ENCODE peak calls at places on chromosomes 2 and 18, in ten cellular contexts. L is NCI-H446 treated with DMSO at 0.1 percent for 48 hours; B is SJCRH30; Z is mesenteric fat pad; K is activated T-cell treated with anti-CD3 and anti-CD28 coated beads for 1 hour; R is ELF-1; T is HEK293T; E is stimulated activated naive CD4-positive, alpha-beta T cell; X is thoracic aorta; D is activated CD4-positive, alpha-beta T cell treated with anti-CD3 and anti-CD28 coated beads for 24 hours. M is an unnamed sample.

GRCh38 chr2:235527806-235528480 is 34.1 kb downstream of the AGAP1 start:
- DNase-seq in L (no peak), B (no peak), Z (no peak), K (no peak), R (no peak), T (no peak), E (no peak), X (no peak), D (no peak), M (no peak)

GRCh38 chr2:216555274-216555673 is 56.6 kb downstream of the RPL37A start:
- DNase-seq in L (peak; percentile 94), B (peak; percentile 11), Z (no peak), K (no peak), R (no peak), T (no peak), E (no peak), X (peak; percentile 64), D (no peak), M (peak; percentile 18)

GRCh38 chr18:47075098-47075883 is 39.9 kb upstream of the ELOA2 start:
- DNase-seq in L (no peak), B (peak; percentile 38), Z (no peak), K (no peak), R (peak; percentile 20), T (no peak), E (no peak), X (no peak), D (no peak), M (no peak)

GRCh38 chr2:237642030-237642700 is 14.8 kb downstream of the LRRFIP1 start:
- DNase-seq in L (no peak), B (no peak), Z (no peak), K (no peak), R (no peak), T (no peak), E (no peak), X (no peak), D (no peak), M (no peak)

GRCh38 chr2:140947236-140947635 is 1183.6 kb downstream of the LRP1B start:
- DNase-seq in L (peak; percentile 74), B (no peak), Z (no peak), K (no peak), R (no peak), T (no peak), E (no peak), X (no peak), D (no peak), M (no peak)

GRCh38 chr2:108346827-108347226 is 30.9 kb upstream of the SULT1C4 start:
- DNase-seq in L (no peak), B (no peak), Z (no peak), K (no peak), R (no peak), T (no peak), E (no peak), X (no peak), D (no peak), M (no peak)

GRCh38 chr2:238061310-238062202 is 755 bp downstream of the SCLY start:
- DNase-seq in L (no peak), B (peak; percentile 60), Z (no peak), K (peak; percentile 16), R (peak; percentile 64), T (peak; percentile 36), E (peak; percentile 63), X (no peak), D (peak; percentile 14), M (peak; percentile 38)

GRCh38 chr18:77105021-77105420 is 27.6 kb downstream of the MBP start:
- DNase-seq in L (no peak), B (no peak), Z (no peak), K (no peak), R (no peak), T (no peak), E (peak; percentile 13), X (no peak), D (no peak), M (no peak)

GRCh38 chr2:28080911-28081310 is 190.4 kb downstream of the BABAM2 start:
- DNase-seq in L (no peak), B (no peak), Z (no peak), K (no peak), R (no peak), T (no peak), E (no peak), X (no peak), D (no peak), M (no peak)

GRCh38 chr18:48405108-48405507 is 4.1 kb downstream of the ZBTB7C start:
- DNase-seq in L (no peak), B (no peak), Z (no peak), K (no peak), R (no peak), T (no peak), E (no peak), X (no peak), D (no peak), M (no peak)

GRCh38 chr18:35736696-35737095 is 155.2 kb downstream of the GALNT1 start:
- DNase-seq in L (no peak), B (no peak), Z (no peak), K (no peak), R (no peak), T (no peak), E (no peak), X (no peak), D (no peak), M (no peak)

GRCh38 chr2:179861027-179861776 is at the start of gene ZNF385B:
- DNase-seq in L (no peak), B (peak; percentile 65), Z (no peak), K (no peak), R (peak; percentile 46), T (peak; percentile 43), E (no peak), X (no peak), D (no peak), M (no peak)

GRCh38 chr18:57644540-57644939 is 22.9 kb upstream of the NARS1 start:
- DNase-seq in L (no peak), B (no peak), Z (no peak), K (no peak), R (no peak), T (no peak), E (no peak), X (no peak), D (no peak), M (no peak)